ENCODE peak calls at places on chromosomes 6 and 20, in five cellular contexts. J, L, X, H and Y are unnamed samples.

GRCh38 chr20:63854069-63854765 is 7.1 kb upstream of the ABHD16B start:
- DNase-seq in X (no peak), L (no peak), J (no peak), H (peak), Y (no peak)

GRCh38 chr6:35359744-35360348 is 17.5 kb downstream of the PPARD start:
- DNase-seq in H (peak), L (no peak), X (no peak), J (no peak), Y (no peak)

GRCh38 chr20:59253779-59254319 is 46.6 kb upstream of the EDN3 start:
- DNase-seq in L (no peak), X (peak), H (no peak), J (peak), Y (no peak)

GRCh38 chr6:27688014-27688586 is 215.2 kb upstream of the ZNF184 start:
- DNase-seq in J (peak), X (peak), H (peak), L (peak), Y (peak)

GRCh38 chr6:161949531-161949930 is 675.7 kb upstream of the AGPAT4 start:
- DNase-seq in L (no peak), H (no peak), J (no peak), X (no peak), Y (no peak)

GRCh38 chr6:158040804-158041347 is 59.2 kb downstream of the SYNJ2 start:
- DNase-seq in J (no peak), H (peak), L (no peak), X (no peak), Y (no peak)

GRCh38 chr6:134211297-134211696 is 106.6 kb downstream of the SGK1 start:
- DNase-seq in J (no peak), L (no peak), X (no peak), H (no peak), Y (no peak)

GRCh38 chr6:132390017-132390416 is 11.3 kb downstream of the MOXD1 start:
- DNase-seq in J (no peak), L (no peak), H (no peak), X (no peak), Y (no peak)

DNA sequence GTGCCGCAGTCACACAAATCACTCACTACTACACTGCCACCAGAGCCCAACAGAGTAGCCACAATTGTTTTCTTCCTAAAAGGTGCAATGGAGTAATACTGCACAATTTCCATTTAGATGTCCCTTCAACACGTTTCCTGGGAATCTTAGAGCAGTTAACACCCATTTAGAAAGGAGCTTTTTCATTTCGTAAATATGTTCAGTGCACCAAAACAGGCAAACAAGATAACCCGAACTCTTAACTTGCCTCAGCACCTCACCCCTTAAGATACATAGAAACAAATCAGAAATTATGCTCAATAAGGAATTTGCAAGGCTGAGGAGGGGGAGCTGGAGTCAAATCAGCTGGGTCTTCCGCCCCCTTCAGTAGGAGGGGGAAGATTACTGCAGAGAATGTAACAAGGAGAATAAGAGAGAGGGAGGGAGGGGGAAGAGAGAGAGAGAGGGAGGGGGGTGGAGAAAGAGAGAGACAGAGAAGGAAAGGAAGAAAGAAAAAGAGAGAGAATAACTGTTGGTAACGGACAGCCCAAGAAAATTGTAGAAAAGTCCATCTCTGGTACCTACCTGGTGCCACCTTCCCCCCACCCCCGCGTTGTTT is 155.4 kb downstream of the BCAS1 start:
- DNase-seq in J (no peak), X (no peak), H (no peak), L (no peak), Y (no peak)
- TF ChIP-seq CTCF in J (no peak), X (no peak), H (peak), L (no peak), Y (no peak)

GRCh38 chr6:115717062-115717461 is 343.6 kb downstream of the FRK start:
- DNase-seq in H (no peak), X (no peak), J (no peak), L (no peak), Y (no peak)
- TF ChIP-seq CTCF in H (no peak), X (no peak), J (no peak), L (no peak), Y (no peak)

GRCh38 chr6:26660096-26660425 is 515 bp upstream of the ZNF322 start:
- DNase-seq in J (no peak), L (no peak), H (peak), X (no peak), Y (no peak)
- TF ChIP-seq CTCF in J (no peak), L (no peak), H (peak), X (no peak), Y (peak)

GRCh38 chr20:20407891-20408805 is 40.2 kb downstream of the INSM1 start:
- DNase-seq in L (no peak), J (no peak), X (no peak), H (peak), Y (no peak)
- TF ChIP-seq CTCF in L (no peak), J (no peak), X (no peak), H (peak), Y (peak)

GRCh38 chr6:2895072-2895471 is 8.0 kb downstream of the SERPINB9 start:
- DNase-seq in L (no peak), X (no peak), J (no peak), H (no peak), Y (no peak)

GRCh38 chr6:2899596-2899995 is 3.5 kb downstream of the SERPINB9 start:
- DNase-seq in L (no peak), J (no peak), H (no peak), X (no peak), Y (no peak)

GRCh38 chr6:2900221-2900807 is 2.8 kb downstream of the SERPINB9 start:
- DNase-seq in H (no peak), J (no peak), X (no peak), L (no peak), Y (no peak)

GRCh38 chr6:2893276-2893675 is 9.8 kb downstream of the SERPINB9 start:
- DNase-seq in J (no peak), L (no peak), H (no peak), X (no peak), Y (no peak)

DNA sequence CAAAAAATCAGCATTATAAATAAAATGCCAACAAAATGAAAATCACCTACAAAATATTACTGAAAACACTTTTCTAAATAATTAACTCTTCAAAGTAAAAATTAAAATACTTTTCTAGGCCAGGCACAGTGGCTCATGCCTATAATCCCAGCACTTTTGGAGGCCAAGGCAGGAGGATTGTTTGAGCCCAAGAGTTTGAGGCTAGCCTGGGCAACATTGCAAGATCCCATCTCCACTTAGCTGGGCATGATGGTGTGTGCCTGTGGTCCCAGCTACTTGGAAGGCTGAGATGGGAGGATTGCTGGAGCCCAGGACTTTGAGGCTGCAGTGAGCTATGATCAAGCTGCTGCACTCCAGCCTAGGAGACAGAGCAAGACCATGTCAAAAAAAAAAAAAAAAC is 6.4 kb downstream of the SERPINB9 start:
- DNase-seq in L (no peak), H (no peak), J (no peak), X (no peak), Y (no peak)
- TF ChIP-seq CTCF in L (no peak), H (no peak), J (no peak), X (no peak), Y (no peak)

GRCh38 chr6:143940011-143940597 is 68.0 kb downstream of the PLAGL1 start:
- DNase-seq in X (peak), H (peak), L (peak), J (peak), Y (peak)
- TF ChIP-seq CTCF in X (peak), H (peak), L (peak), J (peak), Y (peak)

GRCh38 chr6:106300944-106301343 is 24.6 kb downstream of the ATG5 start:
- DNase-seq in H (peak), X (no peak), L (no peak), J (no peak), Y (no peak)
- TF ChIP-seq CTCF in H (peak), X (peak), L (peak), J (no peak), Y (peak)

DNA sequence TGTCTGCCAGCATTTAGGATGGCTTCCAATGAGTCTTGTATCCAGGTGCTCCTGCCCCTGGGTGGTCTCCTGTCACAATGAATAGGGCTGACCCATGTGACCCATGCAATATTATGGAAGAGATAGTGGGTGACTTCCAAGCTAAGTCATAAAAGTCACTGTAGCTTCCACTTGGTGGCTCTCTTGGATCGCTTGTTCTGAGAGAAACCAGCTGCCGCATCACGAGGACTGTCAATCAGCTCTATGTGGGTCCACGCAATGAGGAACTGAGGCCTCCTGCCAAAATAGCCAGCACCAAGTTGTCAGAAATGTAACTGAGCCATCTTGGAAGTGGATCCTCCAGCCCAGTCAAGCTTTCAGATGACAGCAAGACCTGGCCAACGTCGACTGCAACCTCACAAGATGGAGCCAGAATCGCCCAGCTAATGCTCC is 14.9 kb upstream of the MATN4 start:
- DNase-seq in J (peak), L (peak), H (peak), X (no peak), Y (no peak)
- TF ChIP-seq CTCF in J (peak), L (peak), H (peak), X (no peak), Y (no peak)

GRCh38 chr6:108175592-108176279 is 9.9 kb downstream of the NR2E1 start:
- DNase-seq in X (peak), H (no peak), L (no peak), J (no peak), Y (no peak)
- TF ChIP-seq CTCF in X (peak), H (no peak), L (peak), J (no peak), Y (peak)